ENCODE peak calls at places on chromosomes 11 and 22, in seven cellular contexts. T is upper lobe of left lung, C is IMR-90, R is ascending aorta, K is ovary, L is MCF 10A, D is coronary artery. G is an unnamed sample.

GRCh38 chr11:64026575-64027213 is 9.0 kb upstream of the FLRT1 start:
- DNase-seq in T (no peak), C (no peak), R (no peak), K (no peak), L (no peak), D (no peak), G (no peak)

GRCh38 chr11:35787626-35788025 is 125.1 kb downstream of the TRIM44 start:
- DNase-seq in T (no peak), C (no peak), R (no peak), K (no peak), L (no peak), D (no peak), G (no peak)

GRCh38 chr22:49027122-49027670 is 800.5 kb downstream of the BRD1 start:
- DNase-seq in T (no peak), C (no peak), R (no peak), K (no peak), L (no peak), D (no peak), G (no peak)

GRCh38 chr11:8289426-8290047 is 25.9 kb upstream of the LMO1 start:
- DNase-seq in T (peak; percentile 1), C (no peak), R (peak; percentile 47), K (no peak), L (no peak), D (peak; percentile 56), G (no peak)

GRCh38 chr11:120181446-120181992 is 29.3 kb upstream of the OAF start:
- DNase-seq in T (no peak), C (no peak), R (peak; percentile 50), K (no peak), L (no peak), D (peak; percentile 71), G (no peak)

GRCh38 chr22:36026741-36027140 is 1.9 kb downstream of the RBFOX2 start:
- DNase-seq in T (no peak), C (peak; percentile 60), R (peak; percentile 28), K (no peak), L (peak; percentile 17), D (no peak), G (no peak)

GRCh38 chr11:63641727-63642126 is 27.5 kb upstream of the PLAAT3 start:
- DNase-seq in T (no peak), C (peak; percentile 10), R (no peak), K (no peak), L (no peak), D (no peak), G (no peak)

GRCh38 chr11:72352859-72353551 is 81.3 kb downstream of the CLPB start:
- DNase-seq in T (no peak), C (peak; percentile 85), R (no peak), K (no peak), L (no peak), D (no peak), G (peak; percentile 80)

GRCh38 chr22:49016909-49017768 is 810.5 kb downstream of the BRD1 start:
- DNase-seq in T (peak; percentile 49), C (no peak), R (peak; percentile 47), K (peak; percentile 6), L (no peak), D (no peak), G (no peak)

GRCh38 chr11:95975343-95975742 is 51.4 kb upstream of the MTMR2 start:
- DNase-seq in T (peak; percentile 51), C (no peak), R (no peak), K (no peak), L (no peak), D (no peak), G (no peak)

GRCh38 chr22:50326225-50326958 is 420 bp downstream of the DENND6B start:
- DNase-seq in T (no peak), C (no peak), R (no peak), K (no peak), L (no peak), D (no peak), G (no peak)

GRCh38 chr11:41446566-41446965 is 12.9 kb downstream of the LRRC4C start:
- DNase-seq in T (no peak), C (no peak), R (no peak), K (no peak), L (no peak), D (no peak), G (no peak)

GRCh38 chr11:8227156-8228152 is 36.2 kb downstream of the LMO1 start:
- DNase-seq in T (no peak), C (no peak), R (no peak), K (no peak), L (peak; percentile 75), D (no peak), G (peak; percentile 98)

GRCh38 chr11:134139873-134140331 is 71.0 kb downstream of the JAM3 start:
- DNase-seq in T (no peak), C (peak; percentile 83), R (peak; percentile 84), K (peak; percentile 84), L (peak; percentile 75), D (no peak), G (peak; percentile 73)

GRCh38 chr11:70948416-70948815 is 304.0 kb downstream of the SHANK2 start:
- DNase-seq in T (no peak), C (no peak), R (no peak), K (no peak), L (no peak), D (no peak), G (no peak)

GRCh38 chr11:70944141-70944540 is 308.2 kb downstream of the SHANK2 start:
- DNase-seq in T (no peak), C (no peak), R (no peak), K (no peak), L (no peak), D (no peak), G (no peak)

GRCh38 chr11:70944636-70945035 is 307.7 kb downstream of the SHANK2 start:
- DNase-seq in T (no peak), C (no peak), R (no peak), K (no peak), L (no peak), D (no peak), G (no peak)

DNA sequence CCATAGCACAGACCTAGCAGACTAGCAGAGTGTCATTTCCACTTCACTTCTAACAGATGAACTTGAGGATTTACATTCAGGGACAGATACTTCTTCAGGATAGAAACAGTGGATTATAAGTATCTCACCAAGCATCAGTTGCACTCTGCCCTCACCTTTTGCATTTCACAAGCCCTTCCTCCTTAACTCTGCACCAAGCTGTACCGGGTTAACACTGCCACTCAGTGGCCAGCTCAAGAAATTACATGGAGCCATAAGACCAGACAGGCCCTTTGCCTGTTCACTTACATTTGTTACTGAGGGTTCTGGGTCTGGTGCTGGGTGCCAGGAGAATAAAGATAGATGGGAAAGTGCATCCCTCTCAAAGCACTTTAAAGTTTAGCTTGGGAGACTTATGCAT is 309.8 kb downstream of the SHANK2 start:
- DNase-seq in T (no peak), C (no peak), R (no peak), K (no peak), L (peak; percentile 3), D (no peak), G (no peak)
- TF ChIP-seq CTCF in T (no peak), C (no peak), R (no peak), K (no peak), L (peak; percentile 31), D (no peak), G (peak; percentile 38)

DNA sequence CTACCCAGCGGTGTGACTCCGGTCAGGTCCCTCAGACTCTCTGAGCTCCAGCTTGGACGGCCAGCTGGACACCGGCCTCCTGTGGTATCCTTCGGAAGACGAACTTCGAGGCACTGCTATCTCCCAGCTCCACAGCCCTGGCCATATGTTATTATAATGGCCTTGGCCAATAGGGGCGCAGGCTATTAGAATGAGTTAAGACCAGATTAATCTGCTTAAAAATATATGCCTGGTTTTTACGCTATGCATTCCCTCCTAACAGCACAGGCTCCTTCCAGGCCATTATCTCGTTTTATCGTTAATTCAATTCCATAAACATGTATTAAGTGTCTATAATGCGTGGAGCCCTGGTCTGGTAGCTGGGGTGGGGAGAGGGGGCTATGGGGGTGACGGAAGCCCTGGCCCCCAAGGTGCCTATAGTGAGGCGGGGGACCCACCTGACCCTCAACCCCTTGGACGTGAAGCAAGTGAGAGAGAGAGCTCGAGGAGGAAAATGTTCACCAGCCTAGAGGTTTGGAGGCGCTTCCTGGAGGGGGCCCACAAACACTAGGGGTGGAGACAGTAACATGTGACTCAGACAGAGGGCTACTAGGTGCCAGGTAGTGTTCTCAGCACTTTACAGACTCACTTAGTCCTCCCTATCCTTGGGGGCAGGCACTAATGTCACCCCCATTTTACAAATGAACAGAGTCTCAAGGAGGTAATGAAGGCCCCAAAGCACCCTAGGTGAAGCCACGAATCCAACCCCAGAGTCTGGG is 37.5 kb upstream of the TCF20 start:
- DNase-seq in T (no peak), C (no peak), R (no peak), K (no peak), L (no peak), D (no peak), G (no peak)
- TF ChIP-seq CTCF in T (no peak), C (no peak), R (no peak), K (no peak), L (no peak), D (no peak), G (no peak)

GRCh38 chr11:103845331-103845730 is 191.1 kb upstream of the DDI1 start:
- DNase-seq in T (no peak), C (no peak), R (no peak), K (no peak), L (no peak), D (no peak), G (no peak)

GRCh38 chr11:103851166-103851651 is 185.2 kb upstream of the DDI1 start:
- DNase-seq in T (no peak), C (peak; percentile 69), R (no peak), K (no peak), L (no peak), D (no peak), G (peak; percentile 39)

GRCh38 chr11:103844327-103845215 is 191.9 kb upstream of the DDI1 start:
- DNase-seq in T (no peak), C (no peak), R (no peak), K (no peak), L (no peak), D (no peak), G (no peak)

GRCh38 chr11:103850419-103851165 is 185.8 kb upstream of the DDI1 start:
- DNase-seq in T (no peak), C (peak; percentile 36), R (no peak), K (no peak), L (no peak), D (no peak), G (no peak)

DNA sequence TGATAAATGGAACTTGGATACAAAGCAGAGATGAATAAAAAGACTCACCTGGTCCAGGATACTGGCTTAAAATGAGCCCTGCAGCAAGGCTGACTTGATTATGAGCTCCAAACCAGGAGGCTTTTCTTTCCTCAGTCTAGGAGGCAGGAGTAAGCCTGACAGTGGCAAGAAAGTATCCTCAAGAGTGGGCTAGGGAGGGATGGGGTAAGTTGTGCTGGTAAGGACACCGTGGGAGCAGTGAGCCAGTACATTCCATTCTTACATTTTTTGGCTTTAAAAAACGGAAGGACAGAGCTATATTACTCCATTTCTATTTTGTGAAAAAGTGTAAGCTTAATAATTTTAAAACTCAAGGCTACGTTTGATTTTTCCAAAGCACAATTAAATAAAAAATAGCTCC is 187.1 kb upstream of the DDI1 start:
- DNase-seq in T (no peak), C (no peak), R (no peak), K (no peak), L (no peak), D (no peak), G (no peak)
- TF ChIP-seq CTCF in T (no peak), C (no peak), R (no peak), K (no peak), L (no peak), D (no peak), G (no peak)

DNA sequence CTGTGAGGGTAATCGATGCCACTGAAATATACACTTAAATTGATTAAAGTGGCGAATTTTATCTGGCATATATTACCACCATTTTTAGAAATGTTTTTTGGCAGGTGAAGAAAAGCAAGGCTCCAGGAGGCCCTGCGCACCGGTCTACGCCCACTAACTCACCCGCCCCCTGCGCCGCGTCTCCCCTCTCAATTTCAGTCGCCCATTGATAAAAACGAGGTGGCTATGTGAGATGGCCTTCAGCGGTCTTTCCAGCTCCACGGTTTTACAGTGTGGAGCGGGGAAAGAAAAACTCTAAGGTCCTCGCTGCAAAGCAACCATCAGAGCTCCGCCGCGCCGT is 602 bp upstream of the AQP11 start:
- DNase-seq in T (no peak), C (no peak), R (no peak), K (no peak), L (no peak), D (no peak), G (no peak)
- TF ChIP-seq CTCF in T (no peak), C (no peak), R (no peak), K (no peak), L (no peak), D (no peak), G (no peak)